ENCODE peak calls at places on chromosomes 1 and 21, in six cellular contexts. N, F, S, W, H and R are unnamed samples.

GRCh38 chr1:157403203-157403602 is 149.1 kb downstream of the FCRL5 start:
- DNase-seq in N (peak), F (no peak), S (no peak), W (peak), H (no peak), R (no peak)

GRCh38 chr21:28521932-28522826 is 470.5 kb downstream of the LTN1 start:
- DNase-seq in N (peak), F (no peak), S (peak), W (peak), H (no peak), R (peak)

GRCh38 chr1:225655509-225656258 is 2.8 kb upstream of the ENAH start:
- DNase-seq in N (no peak), F (no peak), S (peak), W (peak), H (peak), R (peak)

GRCh38 chr1:221439008-221439733 is 302.7 kb downstream of the DUSP10 start:
- DNase-seq in N (no peak), F (no peak), S (peak), W (peak), H (no peak), R (peak)

GRCh38 chr1:85628791-85629531 is 48.4 kb downstream of the CCN1 start:
- DNase-seq in N (peak), F (no peak), S (no peak), W (peak), H (no peak), R (peak)

GRCh38 chr1:225768662-225769426 is 8.8 kb upstream of the SRP9 start:
- DNase-seq in N (no peak), F (no peak), S (peak), W (no peak), H (peak), R (no peak)

GRCh38 chr1:208308221-208308620 is 64.0 kb upstream of the PLXNA2 start:
- DNase-seq in N (no peak), F (no peak), S (no peak), W (no peak), H (no peak), R (no peak)

GRCh38 chr1:28416509-28417194 is 47.1 kb downstream of the PHACTR4 start:
- DNase-seq in N (no peak), F (no peak), S (no peak), W (peak), H (no peak), R (no peak)

GRCh38 chr1:100868364-100868995 is 26.2 kb downstream of the EXTL2 start:
- DNase-seq in N (no peak), F (peak), S (peak), W (peak), H (no peak), R (peak)

GRCh38 chr21:36511484-36512227 is 31.7 kb upstream of the CLDN14 start:
- DNase-seq in N (no peak), F (no peak), S (no peak), W (no peak), H (no peak), R (peak)

GRCh38 chr1:30707412-30708360 is 15.7 kb downstream of the MATN1 start:
- DNase-seq in N (peak), F (peak), S (peak), W (peak), H (peak), R (peak)

GRCh38 chr1:119544165-119544762 is 37.3 kb downstream of the HSD3B1 start:
- DNase-seq in N (peak), F (no peak), S (peak), W (peak), H (peak), R (no peak)

GRCh38 chr1:3880429-3881190 is 19.5 kb downstream of the C1orf174 start:
- DNase-seq in N (no peak), F (no peak), S (no peak), W (no peak), H (no peak), R (no peak)

GRCh38 chr1:86499987-86500593 is 31.4 kb downstream of the CLCA1 start:
- DNase-seq in N (no peak), F (no peak), S (peak), W (peak), H (no peak), R (peak)

GRCh38 chr1:9182784-9183257 is 51.8 kb upstream of the H6PD start:
- DNase-seq in N (no peak), F (no peak), S (no peak), W (no peak), H (peak), R (no peak)

GRCh38 chr1:237287876-237288517 is 246.0 kb downstream of the RYR2 start:
- DNase-seq in N (peak), F (no peak), S (no peak), W (no peak), H (no peak), R (no peak)

GRCh38 chr1:170048515-170048914 is 26.0 kb downstream of the KIFAP3 start:
- DNase-seq in N (no peak), F (no peak), S (no peak), W (no peak), H (no peak), R (no peak)

GRCh38 chr1:20366766-20367602 is 76.3 kb downstream of the VWA5B1 start:
- DNase-seq in N (peak), F (no peak), S (peak), W (peak), H (peak), R (peak)

GRCh38 chr1:27003745-27004470 is 8.7 kb downstream of the TENT5B start:
- DNase-seq in N (peak), F (no peak), S (no peak), W (no peak), H (peak), R (no peak)

GRCh38 chr1:151710187-151710586 is 6.4 kb downstream of the CELF3 start:
- DNase-seq in N (peak), F (peak), S (no peak), W (peak), H (peak), R (peak)

GRCh38 chr1:198903203-198903602 is 264.4 kb downstream of the PTPRC start:
- DNase-seq in N (peak), F (peak), S (no peak), W (no peak), H (no peak), R (no peak)

GRCh38 chr1:2633936-2634491 is 1.2 kb upstream of the MMEL1 start:
- DNase-seq in N (no peak), F (no peak), S (no peak), W (no peak), H (no peak), R (no peak)

GRCh38 chr1:208241541-208241940 is 2.6 kb downstream of the PLXNA2 start:
- DNase-seq in N (no peak), F (no peak), S (no peak), W (no peak), H (no peak), R (no peak)

GRCh38 chr1:201335174-201335870 is 42.2 kb downstream of the TNNT2 start:
- DNase-seq in N (no peak), F (no peak), S (peak), W (no peak), H (no peak), R (no peak)

GRCh38 chr21:25296239-25296638 is 311.0 kb downstream of the MRPL39 start:
- DNase-seq in N (no peak), F (no peak), S (no peak), W (no peak), H (no peak), R (no peak)

GRCh38 chr1:63648689-63649088 is 55.5 kb downstream of the PGM1 start:
- DNase-seq in N (no peak), F (no peak), S (no peak), W (no peak), H (no peak), R (no peak)

GRCh38 chr1:156571261-156571958 is 955 bp downstream of the IQGAP3 start:
- DNase-seq in N (no peak), F (no peak), S (peak), W (peak), H (no peak), R (peak)

GRCh38 chr1:243421784-243422183 is 165.9 kb downstream of the SDCCAG8 start:
- DNase-seq in N (peak), F (no peak), S (no peak), W (peak), H (no peak), R (peak)

GRCh38 chr1:78619803-78620579 is at the start of gene IFI44L:
- DNase-seq in N (no peak), F (no peak), S (peak), W (peak), H (no peak), R (peak)

GRCh38 chr1:185539277-185539943 is 194.8 kb upstream of the HMCN1 start:
- DNase-seq in N (no peak), F (no peak), S (no peak), W (no peak), H (no peak), R (no peak)

GRCh38 chr21:46421756-46422555 is 36.7 kb upstream of the DIP2A start:
- DNase-seq in N (no peak), F (no peak), S (no peak), W (no peak), H (no peak), R (no peak)

GRCh38 chr1:30409476-30410152 is 313.8 kb downstream of the MATN1 start:
- DNase-seq in N (peak), F (no peak), S (no peak), W (no peak), H (peak), R (no peak)

GRCh38 chr1:65247419-65248359 is 61.7 kb upstream of the DNAJC6 start:
- DNase-seq in N (no peak), F (no peak), S (peak), W (peak), H (no peak), R (peak)

GRCh38 chr1:26094677-26095383 is 16.8 kb upstream of the PDIK1L start:
- DNase-seq in N (peak), F (no peak), S (peak), W (peak), H (peak), R (no peak)

GRCh38 chr1:9852410-9853301 is 28.9 kb upstream of the CLSTN1 start:
- DNase-seq in N (no peak), F (no peak), S (peak), W (peak), H (no peak), R (peak)

GRCh38 chr1:186997877-186998276 is 169.1 kb downstream of the PLA2G4A start:
- DNase-seq in N (no peak), F (no peak), S (peak), W (no peak), H (no peak), R (no peak)

GRCh38 chr1:96329121-96329520 is 392.5 kb upstream of the PTBP2 start:
- DNase-seq in N (no peak), F (no peak), S (no peak), W (peak), H (no peak), R (peak)

DNA sequence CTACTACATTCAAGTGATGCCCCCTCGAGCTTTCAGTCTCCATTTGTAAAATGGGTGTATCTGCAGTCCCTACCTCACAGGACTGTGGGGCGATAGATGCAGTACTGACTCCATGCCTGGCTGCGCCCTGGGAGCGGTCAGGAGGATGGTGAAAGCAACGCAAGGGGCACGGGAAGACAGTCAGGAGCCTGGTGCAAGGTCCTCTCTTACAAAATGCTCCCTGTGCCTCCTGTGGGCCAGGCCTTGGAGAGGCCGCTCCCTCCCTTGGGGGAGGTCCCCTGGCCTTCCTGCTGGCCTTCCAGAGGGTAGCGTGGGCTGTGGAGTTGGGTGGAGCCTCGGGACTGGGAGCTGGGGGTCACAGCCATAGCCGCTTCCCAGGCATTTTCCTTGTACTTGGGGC is 21.6 kb downstream of the FAM151A start:
- DNase-seq in N (no peak), F (no peak), S (no peak), W (no peak), H (no peak), R (no peak)
- H4K91ac ChIP-seq in N (no peak), F (no peak), S (no peak), W (no peak), H (no peak), R (no peak)

GRCh38 chr1:15350551-15351200 is 59.0 kb upstream of the EFHD2 start:
- DNase-seq in N (no peak), F (no peak), S (no peak), W (no peak), H (no peak), R (no peak)
- H4K91ac ChIP-seq in N (no peak), F (no peak), S (no peak), W (peak), H (no peak), R (no peak)

DNA sequence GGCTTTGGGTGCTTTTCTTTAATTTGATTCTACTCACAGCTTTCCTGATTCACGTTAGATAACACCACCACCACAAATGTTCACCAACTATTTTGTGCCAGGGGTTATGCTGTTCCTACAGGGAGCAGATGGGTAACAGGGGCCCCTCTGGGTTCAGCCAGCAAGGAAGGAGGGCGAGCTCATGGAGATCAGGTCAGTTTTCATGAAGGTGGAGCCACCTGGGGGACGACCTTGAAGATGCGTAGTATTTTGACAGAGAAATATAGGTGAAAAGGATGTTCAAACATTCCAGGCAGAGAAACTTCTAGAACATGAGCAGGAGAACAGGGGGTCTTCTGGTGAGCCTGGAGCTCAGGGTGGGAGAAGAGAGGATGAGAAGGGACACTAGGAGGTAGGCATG is 28.9 kb downstream of the KIAA0040 start:
- DNase-seq in N (no peak), F (no peak), S (no peak), W (no peak), H (no peak), R (no peak)
- H4K91ac ChIP-seq in N (no peak), F (no peak), S (no peak), W (no peak), H (no peak), R (no peak)

DNA sequence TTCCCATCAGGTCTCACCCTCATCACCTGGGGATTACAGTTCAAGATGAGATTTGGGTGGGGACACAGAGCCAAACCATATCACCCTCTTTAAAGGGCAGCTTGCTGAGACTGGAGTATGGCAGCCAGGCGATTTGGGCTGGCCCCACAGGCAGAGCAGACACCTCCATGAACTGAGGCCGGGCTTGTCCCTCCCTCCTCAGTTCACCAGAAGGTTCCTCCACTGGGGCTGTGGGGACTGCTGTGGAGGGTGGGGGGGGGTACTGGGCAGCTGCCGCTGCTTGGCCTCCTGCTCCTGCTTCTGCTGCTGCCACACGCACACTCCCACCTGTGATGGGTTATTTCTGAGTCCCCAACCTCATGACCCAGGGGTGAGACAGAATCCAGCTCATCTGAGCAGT is 53.9 kb upstream of the PDE9A start:
- DNase-seq in N (no peak), F (no peak), S (no peak), W (no peak), H (no peak), R (no peak)
- H4K91ac ChIP-seq in N (no peak), F (no peak), S (no peak), W (no peak), H (no peak), R (no peak)

GRCh38 chr1:17916702-17917101 is 161.6 kb downstream of the ACTL8 start:
- DNase-seq in N (no peak), F (no peak), S (no peak), W (no peak), H (no peak), R (no peak)
- H4K91ac ChIP-seq in N (no peak), F (no peak), S (no peak), W (no peak), H (no peak), R (no peak)

GRCh38 chr1:204081791-204082513 is 9.0 kb downstream of the SOX13 start:
- DNase-seq in N (no peak), F (no peak), S (no peak), W (no peak), H (no peak), R (no peak)
- H4K91ac ChIP-seq in N (peak), F (no peak), S (peak), W (peak), H (peak), R (no peak)

DNA sequence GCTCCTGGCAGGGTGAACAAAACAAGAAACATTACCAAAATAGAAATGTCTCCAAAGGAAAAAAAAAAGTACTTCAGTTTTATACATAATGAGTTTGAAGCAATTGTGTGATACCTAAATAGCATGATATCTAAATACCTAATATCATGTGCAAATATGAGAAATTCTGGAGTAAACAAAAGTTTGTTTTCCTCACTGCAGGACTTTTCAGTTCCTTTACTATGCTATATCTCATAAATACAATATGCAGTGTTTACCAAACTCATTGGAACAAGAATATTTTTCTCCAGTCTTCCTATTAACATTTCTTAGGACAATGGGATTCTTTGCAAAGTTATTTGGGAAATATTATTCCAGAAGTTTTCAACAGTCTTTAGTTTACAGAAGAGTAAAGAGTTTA is 98.1 kb downstream of the VAV3 start:
- DNase-seq in N (no peak), F (no peak), S (no peak), W (no peak), H (no peak), R (no peak)
- H4K91ac ChIP-seq in N (no peak), F (no peak), S (no peak), W (no peak), H (no peak), R (no peak)

GRCh38 chr1:11788549-11789053 is 17.2 kb downstream of the MTHFR start:
- DNase-seq in N (no peak), F (no peak), S (no peak), W (no peak), H (no peak), R (no peak)
- H4K91ac ChIP-seq in N (no peak), F (no peak), S (no peak), W (peak), H (no peak), R (peak)